ENCODE peak calls at places on chromosome 5, in four cellular contexts. Y, B, Z and K are unnamed samples.

GRCh38 chr5:159061186-159061796 is 38.4 kb downstream of the EBF1 start:
- DNase-seq in B (no peak), Z (peak), Y (no peak), K (peak)

GRCh38 chr5:71740015-71740753 is 21.1 kb downstream of the CARTPT start:
- DNase-seq in Y (no peak), Z (no peak), B (no peak), K (no peak)

GRCh38 chr5:172064766-172065165 is 58.3 kb upstream of the FBXW11 start:
- DNase-seq in Z (no peak), B (no peak), Y (no peak), K (no peak)

GRCh38 chr5:154138701-154139100 is 51.8 kb upstream of the GALNT10 start:
- DNase-seq in Y (no peak), B (no peak), Z (peak), K (no peak)

GRCh38 chr5:55027589-55027988 is 3.5 kb downstream of the GZMK start:
- DNase-seq in Z (no peak), Y (no peak), B (no peak), K (no peak)

GRCh38 chr5:79835220-79835714 is 145.6 kb downstream of the CMYA5 start:
- DNase-seq in B (no peak), Y (no peak), Z (no peak), K (no peak)

GRCh38 chr5:145681686-145682085 is 153.5 kb downstream of the PRELID2 start:
- DNase-seq in Y (no peak), B (peak), Z (peak), K (peak)

GRCh38 chr5:21236104-21236503 is 1248.1 kb upstream of the CDH18 start:
- DNase-seq in Z (no peak), B (no peak), Y (no peak), K (no peak)

GRCh38 chr5:132254321-132254977 is 3.0 kb upstream of the PDLIM4 start:
- DNase-seq in Y (peak), Z (peak), B (no peak), K (no peak)

GRCh38 chr5:148740966-148741742 is 85.3 kb upstream of the ADRB2 start:
- DNase-seq in B (peak), Z (no peak), Y (no peak), K (peak)

GRCh38 chr5:1551913-1552312 is 28.2 kb upstream of the LPCAT1 start:
- DNase-seq in Y (no peak), B (no peak), Z (no peak), K (no peak)

GRCh38 chr5:159178978-159179377 is 30.4 kb downstream of the RNF145 start:
- DNase-seq in Z (peak), B (peak), Y (no peak), K (peak)

GRCh38 chr5:9653811-9654210 is 23.7 kb upstream of the TAS2R1 start:
- DNase-seq in Z (peak), Y (no peak), B (no peak), K (no peak)

GRCh38 chr5:636951-637350 is 24.8 kb downstream of the CEP72 start:
- DNase-seq in Y (peak), Z (no peak), B (no peak), K (no peak)

GRCh38 chr5:135879591-135879990 is 16.1 kb downstream of the IL9 start:
- DNase-seq in B (no peak), Z (no peak), Y (no peak), K (no peak)

GRCh38 chr5:120108586-120109254 is 355.4 kb upstream of the PRR16 start:
- DNase-seq in B (no peak), Z (no peak), Y (no peak), K (no peak)

GRCh38 chr5:59003641-59004040 is 420.8 kb downstream of the RAB3C start:
- DNase-seq in Y (no peak), Z (no peak), B (no peak), K (no peak)

GRCh38 chr5:100676807-100677631 is 141.8 kb downstream of the FAM174A start:
- DNase-seq in Z (no peak), Y (no peak), B (no peak), K (no peak)

GRCh38 chr5:7742241-7742656 is 108.7 kb downstream of the CFAP90 start:
- DNase-seq in Y (no peak), B (peak), Z (no peak), K (no peak)

GRCh38 chr5:172944741-172945140 is 14.5 kb upstream of the RPL26L1 start:
- DNase-seq in Z (no peak), B (no peak), Y (peak), K (no peak)

GRCh38 chr5:153902026-153902425 is 136.7 kb downstream of the FAM114A2 start:
- DNase-seq in Z (no peak), Y (no peak), B (no peak), K (no peak)

GRCh38 chr5:176994460-176995121 is 12.0 kb downstream of the UIMC1 start:
- DNase-seq in Z (peak), Y (peak), B (no peak), K (no peak)

GRCh38 chr5:83388608-83389007 is 82.9 kb upstream of the VCAN start:
- DNase-seq in Y (no peak), B (no peak), Z (peak), K (no peak)

GRCh38 chr5:112614986-112615385 is 122.7 kb upstream of the APC start:
- DNase-seq in Y (no peak), Z (no peak), B (no peak), K (no peak)

GRCh38 chr5:82274343-82275266 is 3.5 kb downstream of the RPS23 start:
- DNase-seq in B (no peak), Z (no peak), Y (peak), K (no peak)

GRCh38 chr5:172579403-172579990 is 61.6 kb upstream of the NEURL1B start:
- DNase-seq in B (no peak), Y (no peak), Z (no peak), K (no peak)

GRCh38 chr5:105503950-105504349 is 1941.4 kb upstream of the NUDT12 start:
- DNase-seq in B (no peak), Z (no peak), Y (no peak), K (peak)

GRCh38 chr5:56825222-56825824 is 10.0 kb downstream of the MAP3K1 start:
- DNase-seq in B (no peak), Y (peak), Z (no peak), K (no peak)

GRCh38 chr5:168302785-168303184 is 11.3 kb downstream of the WWC1 start:
- DNase-seq in Z (no peak), B (peak), Y (no peak), K (no peak)

GRCh38 chr5:168304349-168304748 is 12.9 kb downstream of the WWC1 start:
- DNase-seq in Z (no peak), Y (no peak), B (no peak), K (no peak)

GRCh38 chr5:168307022-168307421 is 15.6 kb downstream of the WWC1 start:
- DNase-seq in Y (peak), B (no peak), Z (no peak), K (no peak)

GRCh38 chr5:168303398-168304020 is 12.1 kb downstream of the WWC1 start:
- DNase-seq in B (no peak), Y (peak), Z (no peak), K (no peak)

GRCh38 chr5:168305281-168305680 is 13.8 kb downstream of the WWC1 start:
- DNase-seq in Z (no peak), Y (no peak), B (no peak), K (no peak)
- TF ChIP-seq POLR2A in Z (no peak), Y (no peak), B (no peak), K (no peak)

GRCh38 chr5:42949348-42950090 is 90.6 kb downstream of the ANXA2R start:
- DNase-seq in B (no peak), Z (peak), Y (peak), K (peak)

GRCh38 chr5:42950091-42950465 is 90.0 kb downstream of the ANXA2R start:
- DNase-seq in B (no peak), Z (no peak), Y (no peak), K (no peak)

GRCh38 chr5:42951169-42951846 is 88.8 kb downstream of the ANXA2R start:
- DNase-seq in B (no peak), Y (peak), Z (peak), K (no peak)

GRCh38 chr5:42951847-42952411 is 88.2 kb downstream of the ANXA2R start:
- DNase-seq in Z (no peak), Y (peak), B (no peak), K (no peak)

GRCh38 chr5:42950466-42951168 is 89.5 kb downstream of the ANXA2R start:
- DNase-seq in Z (peak), Y (no peak), B (peak), K (peak)
- TF ChIP-seq POLR2A in Z (peak), Y (no peak), B (no peak), K (peak)

DNA sequence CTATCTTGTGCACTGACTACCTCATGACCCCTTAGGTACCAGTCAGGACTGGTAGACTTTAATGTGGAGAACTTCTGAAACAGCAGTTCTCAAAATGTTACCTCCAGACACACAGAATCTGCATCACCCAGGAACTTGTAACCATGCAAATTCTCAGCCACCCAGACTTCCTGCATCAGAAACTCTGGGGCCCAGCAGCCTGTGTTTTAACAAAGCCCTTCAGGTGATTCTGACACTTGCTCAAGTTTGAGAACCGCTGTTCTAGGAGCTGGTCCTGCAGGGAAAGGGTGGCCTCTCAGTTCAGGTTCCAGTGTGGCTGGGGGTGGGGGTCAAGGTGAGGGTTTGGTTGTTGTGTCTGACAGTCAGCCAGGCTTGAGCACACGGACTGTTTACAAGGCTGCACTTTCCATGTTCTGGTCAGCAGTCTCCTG is 28.4 kb downstream of the ZFP62 start:
- DNase-seq in Y (no peak), Z (no peak), B (no peak), K (no peak)
- TF ChIP-seq POLR2A in Y (no peak), Z (no peak), B (no peak), K (no peak)

GRCh38 chr5:150486402-150487198 is 21.3 kb upstream of the NDST1 start:
- DNase-seq in B (peak), Z (peak), Y (peak), K (no peak)
- TF ChIP-seq POLR2A in B (no peak), Z (no peak), Y (no peak), K (no peak)

GRCh38 chr5:139745800-139746690 is 49.6 kb upstream of the PSD2 start:
- DNase-seq in Z (peak), B (peak), Y (peak), K (no peak)
- TF ChIP-seq POLR2A in Z (peak), B (no peak), Y (no peak), K (no peak)

GRCh38 chr5:96934695-96935555 is 955 bp upstream of the LNPEP start:
- DNase-seq in B (peak), Z (peak), Y (peak), K (peak)

GRCh38 chr5:96934291-96934694 is 1.6 kb upstream of the LNPEP start:
- DNase-seq in B (no peak), Z (no peak), Y (no peak), K (no peak)

GRCh38 chr5:96936431-96937221 is 746 bp downstream of the LNPEP start:
- DNase-seq in B (no peak), Y (peak), Z (peak), K (peak)

GRCh38 chr5:96933764-96934163 is 2.1 kb upstream of the LNPEP start:
- DNase-seq in Y (no peak), Z (no peak), B (no peak), K (no peak)

GRCh38 chr5:96935556-96936430 is at the start of gene LNPEP:
- DNase-seq in Z (peak), Y (peak), B (peak), K (peak)
- TF ChIP-seq POLR2A in Z (peak), Y (peak), B (peak), K (peak)

GRCh38 chr5:43603535-43604363 is 769 bp downstream of the NNT start:
- DNase-seq in Z (peak), B (no peak), Y (peak), K (no peak)
- TF ChIP-seq POLR2A in Z (peak), B (no peak), Y (no peak), K (no peak)

DNA sequence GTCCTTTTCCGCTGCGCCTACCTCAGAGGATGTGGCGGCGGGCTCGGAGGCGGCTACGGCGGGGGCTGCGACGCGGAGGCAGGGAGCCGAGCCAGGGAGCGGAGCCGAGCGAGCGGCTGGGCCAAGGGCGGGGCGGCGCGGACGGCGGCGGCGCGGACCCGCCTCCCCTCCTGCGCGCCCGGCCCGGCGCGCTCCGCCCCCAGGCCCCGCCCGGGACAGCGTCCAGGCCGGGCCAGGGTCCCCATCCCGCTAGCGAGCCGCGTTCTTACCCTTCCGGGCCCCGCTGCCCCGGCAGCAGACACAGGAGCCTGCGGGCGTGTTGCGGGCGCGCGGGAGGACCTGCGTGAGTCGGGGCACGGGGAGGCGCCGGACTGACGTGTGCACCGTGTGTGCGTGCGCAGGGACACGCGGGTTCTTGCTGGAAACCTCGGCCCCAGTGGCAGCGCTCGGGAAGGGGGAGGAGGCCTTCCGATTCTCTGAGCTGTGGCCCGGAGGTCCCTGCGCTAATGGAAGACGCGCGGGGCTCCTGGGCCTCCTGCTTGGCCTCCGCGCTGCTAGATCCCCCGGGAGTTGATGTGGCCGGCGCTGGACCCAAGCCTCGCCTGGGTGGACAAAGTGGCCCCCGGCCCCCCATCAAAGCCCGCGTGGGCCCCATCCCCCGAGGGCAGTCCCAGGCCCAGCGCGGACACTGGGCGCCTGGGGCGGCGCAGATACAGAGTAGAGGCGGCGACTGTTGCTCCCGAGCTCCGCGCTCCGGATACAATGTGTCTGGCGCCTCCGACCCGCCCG is at the start of gene VDAC1:
- DNase-seq in Y (peak), B (peak), Z (peak), K (peak)
- TF ChIP-seq POLR2A in Y (no peak), B (peak), Z (peak), K (peak)

GRCh38 chr5:179620703-179621350 is 2.6 kb downstream of the HNRNPH1 start:
- DNase-seq in Z (no peak), B (no peak), Y (no peak), K (no peak)
- TF ChIP-seq POLR2A in Z (no peak), B (no peak), Y (no peak), K (no peak)